ENCODE peak calls at places on chromosome 13, in seven cellular contexts. P, T, Q, A, V, Z and L are unnamed samples.

GRCh38 chr13:93818345-93818744 is 591.7 kb downstream of the GPC6 start:
- DNase-seq in P (no peak), Q (no peak), Z (no peak), V (no peak), T (no peak), A (peak), L (no peak)

GRCh38 chr13:48094404-48094780 is 512 bp downstream of the MED4 start:
- DNase-seq in T (peak), Q (no peak), V (no peak), A (peak), P (no peak), Z (peak), L (no peak)

GRCh38 chr13:93882086-93882651 is 597.3 kb downstream of the DCT start:
- DNase-seq in Z (no peak), T (peak), V (no peak), P (peak), Q (no peak), A (no peak), L (no peak)

GRCh38 chr13:21670006-21670882 is 629 bp upstream of the FGF9 start:
- DNase-seq in T (peak), V (no peak), Q (peak), P (peak), A (peak), Z (peak), L (peak)

GRCh38 chr13:64525687-64526086 is 2704.4 kb downstream of the PCDH9 start:
- DNase-seq in P (no peak), Q (no peak), Z (no peak), V (no peak), T (no peak), A (no peak), L (no peak)

GRCh38 chr13:82330499-82330898 is 1551.8 kb downstream of the SLITRK1 start:
- DNase-seq in Z (peak), Q (no peak), P (no peak), V (no peak), T (peak), A (peak), L (no peak)

GRCh38 chr13:59879281-59879680 is 284.4 kb downstream of the DIAPH3 start:
- DNase-seq in Q (no peak), A (no peak), T (peak), V (no peak), Z (no peak), P (no peak), L (no peak)

GRCh38 chr13:45873491-45874360 is 22.2 kb upstream of the SIAH3 start:
- DNase-seq in A (peak), Z (peak), T (peak), V (no peak), Q (no peak), P (no peak), L (no peak)

GRCh38 chr13:25281193-25281936 is 5.9 kb downstream of the MTMR6 start:
- DNase-seq in Z (no peak), V (no peak), T (peak), P (peak), Q (no peak), A (no peak), L (no peak)

GRCh38 chr13:25288966-25289365 is 1.7 kb upstream of the MTMR6 start:
- DNase-seq in P (no peak), V (no peak), T (no peak), A (no peak), Z (no peak), Q (no peak), L (no peak)

GRCh38 chr13:25286969-25287961 is at the start of gene MTMR6:
- DNase-seq in A (peak), Q (peak), P (peak), Z (peak), V (peak), T (peak), L (peak)

GRCh38 chr13:25281937-25282332 is 5.4 kb downstream of the MTMR6 start:
- DNase-seq in Q (no peak), Z (no peak), V (no peak), P (no peak), T (no peak), A (no peak), L (no peak)

GRCh38 chr13:25286308-25286968 is 850 bp downstream of the MTMR6 start:
- DNase-seq in A (peak), V (no peak), Q (no peak), T (peak), Z (peak), P (peak), L (peak)
- H3K23ac ChIP-seq in A (no peak), V (no peak), Q (no peak), T (no peak), Z (no peak), P (peak), L (no peak)

GRCh38 chr13:30403491-30403890 is 18.8 kb upstream of the UBE2L5 start:
- DNase-seq in V (no peak), Z (no peak), A (no peak), T (no peak), P (no peak), Q (no peak), L (no peak)
- H3K23ac ChIP-seq in V (no peak), Z (no peak), A (no peak), T (no peak), P (no peak), Q (no peak), L (no peak)

GRCh38 chr13:99760456-99760855 is 211.1 kb downstream of the ZIC5 start:
- DNase-seq in A (no peak), P (no peak), T (no peak), V (peak), Q (no peak), Z (no peak), L (no peak)
- H3K23ac ChIP-seq in A (no peak), P (no peak), T (no peak), V (no peak), Q (no peak), Z (no peak), L (no peak)

DNA sequence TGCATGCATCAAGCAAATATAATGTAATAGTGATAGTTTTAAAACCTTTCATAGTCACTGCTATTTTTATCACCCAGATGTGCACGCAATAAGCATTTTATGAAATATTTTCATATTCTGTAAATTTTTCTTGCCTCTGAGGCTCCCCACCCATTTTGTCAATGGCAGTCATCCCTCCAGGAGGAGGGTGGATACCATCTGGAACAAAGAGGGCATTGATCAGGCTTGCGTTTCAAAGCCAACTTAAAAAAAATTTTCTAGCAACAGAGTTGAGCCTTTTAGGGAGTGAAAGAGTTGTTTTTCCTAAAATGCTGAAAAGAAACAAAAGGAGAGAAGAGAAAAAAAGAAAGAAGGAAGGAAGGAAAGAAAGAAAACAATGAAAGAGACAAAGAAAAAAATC is 63.5 kb upstream of the KLF12 start:
- DNase-seq in V (no peak), Q (no peak), Z (no peak), P (no peak), A (no peak), T (no peak), L (no peak)
- H3K23ac ChIP-seq in V (no peak), Q (no peak), Z (no peak), P (no peak), A (no peak), T (no peak), L (no peak)

DNA sequence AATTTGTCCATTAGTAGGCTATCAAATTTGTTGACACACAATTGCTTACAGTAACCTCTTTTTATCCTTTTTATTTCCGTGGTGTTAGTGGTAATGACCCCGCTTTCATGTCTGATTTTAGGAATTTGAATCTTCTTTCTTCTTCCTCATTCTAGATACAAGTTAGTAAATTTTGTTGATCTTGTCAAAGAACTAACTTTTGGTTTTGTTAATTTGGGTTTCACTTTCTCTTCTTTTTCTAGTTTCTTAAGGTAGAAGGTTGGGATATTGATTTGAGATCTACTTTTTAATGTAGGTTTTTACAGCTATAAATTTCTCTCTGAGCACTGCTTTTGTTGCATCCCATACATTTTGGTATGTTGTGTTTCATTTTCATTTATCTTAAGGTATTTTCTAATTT is 53.3 kb upstream of the SLC7A1 start:
- DNase-seq in Q (no peak), V (no peak), A (no peak), T (no peak), P (no peak), Z (no peak), L (no peak)
- H3K23ac ChIP-seq in Q (no peak), V (no peak), A (no peak), T (no peak), P (no peak), Z (no peak), L (no peak)

GRCh38 chr13:98265669-98266551 is 88.8 kb upstream of the RNF113B start:
- DNase-seq in Z (no peak), A (no peak), Q (no peak), P (peak), V (no peak), T (peak), L (no peak)
- H3K23ac ChIP-seq in Z (no peak), A (no peak), Q (no peak), P (peak), V (no peak), T (no peak), L (no peak)

GRCh38 chr13:101916758-101917474 is 464.4 kb downstream of the ITGBL1 start:
- DNase-seq in A (no peak), Z (no peak), Q (no peak), T (no peak), P (no peak), V (no peak), L (no peak)
- H3K23ac ChIP-seq in A (no peak), Z (no peak), Q (no peak), T (no peak), P (no peak), V (no peak), L (no peak)

DNA sequence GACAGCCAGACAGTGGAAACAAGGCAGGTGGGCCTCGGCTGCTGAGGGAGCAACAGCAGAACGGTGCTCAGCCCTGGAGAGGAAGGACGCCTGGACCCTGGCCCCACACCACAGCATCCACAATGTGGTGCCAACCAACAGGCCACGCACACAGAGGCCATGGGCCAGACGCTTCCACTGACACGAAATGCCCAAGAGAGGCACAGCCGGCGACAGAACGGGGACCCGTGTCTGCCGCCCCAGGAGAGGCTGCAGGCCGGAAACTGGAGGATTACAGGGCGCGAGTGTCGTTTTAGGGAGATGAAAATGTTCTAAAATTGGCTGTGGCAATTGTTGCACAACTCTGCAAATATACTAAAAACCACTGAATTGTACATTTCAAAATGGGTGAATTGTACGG is 69.7 kb downstream of the RASA3 start:
- DNase-seq in V (no peak), Z (no peak), P (no peak), Q (no peak), T (no peak), A (no peak), L (no peak)
- H3K23ac ChIP-seq in V (no peak), Z (no peak), P (no peak), Q (no peak), T (peak), A (no peak), L (peak)

GRCh38 chr13:114244637-114245036 is 9.9 kb downstream of the CDC16 start:
- DNase-seq in Q (no peak), P (no peak), V (no peak), T (no peak), Z (no peak), A (no peak), L (no peak)
- H3K23ac ChIP-seq in Q (no peak), P (no peak), V (no peak), T (no peak), Z (no peak), A (no peak), L (no peak)